ENCODE peak calls at places on chromosomes 7 and 10, in four cellular contexts. L is K562, W is HepG2, F is HCT116. K is an unnamed sample.

GRCh38 chr10:119333146-119333792 is 125.9 kb downstream of the GRK5 start:
- DNase-seq in L (no peak), W (no peak), F (no peak), K (no peak)

GRCh38 chr7:24656608-24657007 is 83.4 kb downstream of the PALS2 start:
- DNase-seq in L (no peak), W (no peak), F (no peak), K (no peak)

GRCh38 chr10:102596506-102596971 is 47.7 kb upstream of the TRIM8 start:
- DNase-seq in L (peak; percentile 57), W (peak; percentile 70), F (peak; percentile 57), K (peak; percentile 76)

GRCh38 chr7:97064972-97065587 is 40.4 kb upstream of the DLX5 start:
- DNase-seq in L (peak; percentile 50), W (peak; percentile 36), F (peak; percentile 34), K (peak; percentile 78)

GRCh38 chr10:69224862-69225657 is 4.9 kb downstream of the HKDC1 start:
- DNase-seq in L (no peak), W (no peak), F (no peak), K (peak; percentile 30)

GRCh38 chr7:46960974-46961373 is 620.9 kb downstream of the TNS3 start:
- DNase-seq in L (no peak), W (no peak), F (no peak), K (no peak)

GRCh38 chr10:64376169-64376568 is 855.0 kb downstream of the REEP3 start:
- DNase-seq in L (no peak), W (no peak), F (no peak), K (peak; percentile 9)

GRCh38 chr7:42671627-42672026 is 240.2 kb downstream of the C7orf25 start:
- DNase-seq in L (no peak), W (no peak), F (no peak), K (no peak)

GRCh38 chr7:116249969-116250553 is 39.7 kb downstream of the TES start:
- DNase-seq in L (peak; percentile 47), W (peak; percentile 57), F (peak; percentile 52), K (peak; percentile 40)

GRCh38 chr10:96576277-96576980 is 10.4 kb downstream of the TM9SF3 start:
- DNase-seq in L (no peak), W (no peak), F (no peak), K (no peak)

GRCh38 chr10:69883256-69883655 is 81.5 kb downstream of the COL13A1 start:
- DNase-seq in L (no peak), W (peak; percentile 47), F (no peak), K (no peak)

GRCh38 chr7:132703742-132704141 is 127.5 kb upstream of the PLXNA4 start:
- DNase-seq in L (peak; percentile 32), W (no peak), F (no peak), K (no peak)

GRCh38 chr10:132916956-132917666 is 25.3 kb downstream of the CFAP46 start:
- DNase-seq in L (no peak), W (no peak), F (no peak), K (no peak)

GRCh38 chr7:43298617-43299016 is 186.2 kb downstream of the HECW1 start:
- DNase-seq in L (no peak), W (no peak), F (no peak), K (no peak)

GRCh38 chr10:62733654-62734293 is 70.7 kb upstream of the ADO start:
- DNase-seq in L (no peak), W (no peak), F (no peak), K (no peak)

GRCh38 chr7:158161194-158161593 is 426.4 kb downstream of the PTPRN2 start:
- DNase-seq in L (no peak), W (peak; percentile 18), F (no peak), K (no peak)

GRCh38 chr7:130845581-130846085 is 111.6 kb upstream of the KLF14 start:
- DNase-seq in L (no peak), W (no peak), F (peak; percentile 88), K (no peak)

GRCh38 chr7:138579671-138580070 is 119.6 kb downstream of the TRIM24 start:
- DNase-seq in L (no peak), W (no peak), F (no peak), K (no peak)

GRCh38 chr10:97547889-97548485 is 24.6 kb upstream of the ANKRD2 start:
- DNase-seq in L (no peak), W (no peak), F (no peak), K (no peak)

GRCh38 chr7:117682681-117683385 is 190.4 kb downstream of the CTTNBP2 start:
- DNase-seq in L (no peak), W (no peak), F (no peak), K (no peak)

GRCh38 chr10:101772895-101773761 is 2.8 kb downstream of the FGF8 start:
- DNase-seq in L (no peak), W (no peak), F (no peak), K (peak; percentile 28)

GRCh38 chr7:85074-85945 is 107.1 kb upstream of the FAM20C start:
- DNase-seq in L (no peak), W (no peak), F (peak; percentile 34), K (no peak)

GRCh38 chr10:101189461-101190401 is 39.5 kb downstream of the LBX1 start:
- DNase-seq in L (no peak), W (no peak), F (no peak), K (no peak)

GRCh38 chr10:131129544-131129943 is 182.0 kb downstream of the TCERG1L start:
- DNase-seq in L (no peak), W (no peak), F (no peak), K (no peak)
- TF ChIP-seq ELF1 in L (no peak), W (no peak), F (no peak), K (no peak)

GRCh38 chr10:21330628-21331020 is 194.9 kb downstream of the SKIDA1 start:
- DNase-seq in L (no peak), W (no peak), F (no peak), K (no peak)
- TF ChIP-seq POLR2AphosphoS5 in L (no peak), W (no peak), F (no peak), K (no peak)

GRCh38 chr7:102283477-102284189 is 3.0 kb upstream of the SH2B2 start:
- DNase-seq in L (no peak), W (no peak), F (no peak), K (no peak)
- TF ChIP-seq ELF1 in L (no peak), W (no peak), F (no peak), K (no peak)

GRCh38 chr7:23106491-23106800 is 861 bp downstream of the KLHL7 start:
- DNase-seq in L (no peak), W (no peak), F (no peak), K (peak; percentile 64)

GRCh38 chr7:23105644-23106490 is at the start of gene KLHL7:
- DNase-seq in L (peak; percentile 93), W (peak; percentile 88), F (peak; percentile 82), K (peak; percentile 98)

GRCh38 chr7:23107781-23108180 is 2.2 kb downstream of the KLHL7 start:
- DNase-seq in L (no peak), W (no peak), F (no peak), K (no peak)

GRCh38 chr7:23105086-23105643 is 420 bp upstream of the KLHL7 start:
- DNase-seq in L (no peak), W (no peak), F (no peak), K (no peak)

DNA sequence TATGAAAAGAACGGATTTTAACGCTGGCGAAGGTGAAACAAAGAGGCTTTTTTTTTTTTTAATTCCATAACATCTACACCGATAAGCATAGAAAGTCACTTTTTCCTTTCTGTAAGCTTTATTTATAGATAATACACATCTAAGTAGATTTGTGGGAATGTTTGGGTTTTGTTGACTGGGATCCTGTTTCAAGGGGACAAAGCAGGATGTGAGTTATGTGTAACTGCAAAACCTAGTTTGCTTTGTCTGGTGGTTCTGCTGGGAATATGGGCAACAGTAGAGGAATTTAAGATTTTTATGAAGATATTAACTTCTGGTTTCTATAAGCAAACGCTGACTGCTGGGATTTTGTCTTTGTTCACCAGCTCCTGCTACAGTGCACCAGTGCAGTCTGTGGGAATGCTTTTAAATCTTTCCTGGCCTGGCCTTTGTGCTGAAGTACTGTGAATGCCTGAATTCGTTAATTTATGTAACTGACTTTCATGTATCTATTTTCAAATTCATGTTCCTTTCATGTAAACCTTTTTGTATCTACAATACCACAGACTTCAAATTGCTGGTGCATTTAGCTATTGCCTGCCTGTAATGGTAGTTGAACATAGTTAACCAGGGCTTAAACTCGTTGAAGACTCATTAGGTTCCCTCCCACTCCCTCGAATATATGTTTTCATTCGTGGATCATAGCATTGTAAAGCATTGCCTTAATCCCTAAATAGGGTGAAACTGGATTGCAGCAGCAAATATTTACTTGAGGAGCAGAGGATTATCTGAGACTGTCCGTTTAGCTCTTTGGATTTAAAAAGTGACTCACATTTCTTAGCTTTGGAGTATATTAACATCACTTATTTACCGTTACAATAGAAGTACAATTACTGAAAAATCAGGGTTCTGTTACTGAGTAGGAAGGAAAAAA is 1.5 kb downstream of the KLHL7 start:
- DNase-seq in L (no peak), W (no peak), F (no peak), K (no peak)
- TF ChIP-seq POLR2AphosphoS5 in L (no peak), W (no peak), F (no peak), K (no peak)